ENCODE peak calls at places on chromosomes 2 and 18, in five cellular contexts. D is hippocampal formation, S is mucosa of descending colon, Q is B cell, I is HCEC 1CT. W is an unnamed sample.
A peak's percentile ranks its signal among the peaks of the same experiment; 100 is the strongest.

GRCh38 chr2:178478102-178478441 is 328 bp downstream of the FKBP7 start:
- DNase-seq in I (no peak), Q (no peak), S (no peak), D (no peak), W (no peak)

GRCh38 chr2:234677758-234678538 is 181.1 kb upstream of the ARL4C start:
- DNase-seq in I (peak; percentile 85), S (no peak), Q (no peak), D (no peak), W (no peak)

GRCh38 chr2:64108842-64109241 is 35.4 kb downstream of the PELI1 start:
- DNase-seq in I (no peak), S (no peak), D (peak; percentile 23), Q (no peak), W (no peak)

GRCh38 chr18:46953195-46953594 is 35.8 kb downstream of the KATNAL2 start:
- DNase-seq in Q (no peak), I (no peak), S (no peak), D (no peak), W (no peak)

GRCh38 chr2:43421194-43421593 is 174.6 kb downstream of the THADA start:
- DNase-seq in I (no peak), D (no peak), S (no peak), Q (no peak), W (no peak)

GRCh38 chr2:68436270-68436669 is 30.8 kb downstream of the FBXO48 start:
- DNase-seq in S (no peak), D (no peak), Q (no peak), I (no peak), W (no peak)

GRCh38 chr2:61434314-61434713 is 36.6 kb downstream of the USP34 start:
- DNase-seq in Q (no peak), I (no peak), S (no peak), D (no peak), W (no peak)

GRCh38 chr18:33020877-33021276 is 248.1 kb upstream of the KLHL14 start:
- DNase-seq in D (no peak), Q (no peak), S (no peak), I (no peak), W (no peak)

GRCh38 chr2:219020604-219021365 is 20.5 kb downstream of the CFAP65 start:
- DNase-seq in D (no peak), Q (no peak), S (no peak), I (no peak), W (no peak)

GRCh38 chr2:28333606-28334526 is 58.8 kb upstream of the FOSL2 start:
- DNase-seq in I (no peak), Q (no peak), D (no peak), S (no peak), W (no peak)

GRCh38 chr2:18117592-18117991 is 239.1 kb downstream of the KCNS3 start:
- DNase-seq in S (no peak), D (no peak), Q (no peak), I (peak; percentile 73), W (no peak)

GRCh38 chr2:46350030-46350699 is 53.0 kb downstream of the EPAS1 start:
- DNase-seq in S (no peak), I (no peak), D (no peak), Q (no peak), W (no peak)